ENCODE peak calls at places on chromosomes 1 and 21, in ten cellular contexts. Z, G, V, F, Y, J, E, I, D and X are unnamed samples.

GRCh38 chr21:43864806-43865470 is at the start of gene AGPAT3:
- DNase-seq in D (peak; percentile 67), E (no peak), G (no peak), Y (no peak), F (no peak), J (no peak), I (no peak), V (peak; percentile 65), Z (no peak), X (peak; percentile 38)

GRCh38 chr1:202274611-202275010 is 67.1 kb downstream of the UBE2T start:
- DNase-seq in G (peak; percentile 12), D (peak; percentile 69), I (peak; percentile 79), J (no peak), V (no peak), Z (no peak), Y (no peak), F (peak; percentile 48), E (peak; percentile 22), X (peak; percentile 61)

GRCh38 chr21:38756746-38757145 is 49.0 kb upstream of the ETS2 start:
- DNase-seq in Z (no peak), V (no peak), F (no peak), G (peak; percentile 92), Y (no peak), D (no peak), I (no peak), J (no peak), E (no peak), X (no peak)

GRCh38 chr1:87795615-87796337 is 467.1 kb downstream of the LMO4 start:
- DNase-seq in F (no peak), G (peak; percentile 15), I (no peak), E (no peak), Y (no peak), V (no peak), D (no peak), J (no peak), Z (no peak), X (no peak)

GRCh38 chr1:244461254-244462071 is at the start of gene CATSPERE:
- DNase-seq in D (peak; percentile 87), Z (peak; percentile 96), Y (peak; percentile 83), V (peak; percentile 80), F (peak; percentile 93), J (no peak), G (peak; percentile 66), E (no peak), I (peak; percentile 94), X (peak; percentile 76)

GRCh38 chr1:163169553-163169952 is 33.2 kb downstream of the RGS5 start:
- DNase-seq in E (no peak), V (no peak), G (no peak), I (no peak), D (no peak), J (no peak), F (no peak), Z (no peak), Y (no peak), X (no peak)

GRCh38 chr1:240189386-240189989 is 97.8 kb downstream of the FMN2 start:
- DNase-seq in E (no peak), F (peak; percentile 43), J (no peak), D (no peak), Y (no peak), I (peak; percentile 77), Z (no peak), G (peak; percentile 53), V (peak; percentile 58), X (peak; percentile 30)

GRCh38 chr1:201093561-201093960 is 18.7 kb downstream of the CACNA1S start:
- DNase-seq in D (no peak), G (no peak), E (no peak), Z (no peak), J (no peak), I (no peak), V (no peak), Y (no peak), F (no peak), X (no peak)

GRCh38 chr1:93518516-93518915 is 70.6 kb downstream of the FNBP1L start:
- DNase-seq in Z (no peak), V (no peak), F (no peak), G (no peak), Y (no peak), J (no peak), E (no peak), I (no peak), D (no peak), X (no peak)

GRCh38 chr1:86018311-86018923 is 138.2 kb downstream of the COL24A1 start:
- DNase-seq in D (no peak), J (peak; percentile 54), E (peak; percentile 12), G (peak; percentile 23), Y (no peak), Z (no peak), V (peak; percentile 48), F (peak; percentile 59), I (peak; percentile 54), X (peak; percentile 56)

GRCh38 chr21:36155603-36156338 is 853 bp upstream of the DOP1B start:
- DNase-seq in I (peak; percentile 68), F (no peak), J (no peak), V (peak; percentile 6), Y (no peak), G (no peak), Z (peak; percentile 90), D (no peak), E (no peak), X (no peak)

GRCh38 chr1:245220381-245220985 is 65.7 kb downstream of the KIF26B start:
- DNase-seq in J (no peak), E (no peak), D (no peak), G (no peak), F (no peak), I (no peak), Z (no peak), V (no peak), Y (no peak), X (no peak)

GRCh38 chr1:119347858-119348257 is 20.7 kb upstream of the HAO2 start:
- DNase-seq in J (no peak), Z (no peak), V (no peak), G (no peak), Y (no peak), E (no peak), D (no peak), F (no peak), I (no peak), X (no peak)

GRCh38 chr1:180235502-180236239 is 5.6 kb downstream of the LHX4 start:
- DNase-seq in V (peak; percentile 67), F (no peak), Z (no peak), D (no peak), J (no peak), G (no peak), Y (no peak), I (peak; percentile 68), E (no peak), X (no peak)

GRCh38 chr21:46028547-46029200 is 47.1 kb downstream of the COL6A1 start:
- DNase-seq in E (no peak), I (no peak), Y (no peak), Z (no peak), J (no peak), G (peak; percentile 84), V (no peak), F (no peak), D (no peak), X (no peak)

GRCh38 chr1:150127868-150128267 is 21.8 kb upstream of the PLEKHO1 start:
- DNase-seq in I (no peak), F (no peak), V (no peak), E (no peak), J (no peak), Y (no peak), Z (no peak), G (peak; percentile 33), D (no peak), X (no peak)

GRCh38 chr21:36359185-36359584 is 26.0 kb upstream of the CHAF1B start:
- DNase-seq in D (no peak), E (no peak), F (no peak), Y (no peak), G (no peak), I (no peak), J (no peak), Z (no peak), V (no peak), X (no peak)

GRCh38 chr1:30856260-30856790 is 52.2 kb downstream of the SDC3 start:
- DNase-seq in J (no peak), G (no peak), Z (no peak), V (peak; percentile 45), I (peak; percentile 74), D (no peak), F (no peak), Y (no peak), E (no peak), X (peak; percentile 94)

GRCh38 chr1:209370616-209371015 is 212.9 kb upstream of the CAMK1G start:
- DNase-seq in F (no peak), G (no peak), J (no peak), Y (no peak), Z (no peak), I (no peak), E (no peak), V (no peak), D (no peak), X (no peak)
- TF ChIP-seq CTCF in F (no peak), G (no peak), J (no peak), Y (no peak), Z (no peak), I (no peak), E (no peak), V (no peak), D (no peak), X (no peak)

DNA sequence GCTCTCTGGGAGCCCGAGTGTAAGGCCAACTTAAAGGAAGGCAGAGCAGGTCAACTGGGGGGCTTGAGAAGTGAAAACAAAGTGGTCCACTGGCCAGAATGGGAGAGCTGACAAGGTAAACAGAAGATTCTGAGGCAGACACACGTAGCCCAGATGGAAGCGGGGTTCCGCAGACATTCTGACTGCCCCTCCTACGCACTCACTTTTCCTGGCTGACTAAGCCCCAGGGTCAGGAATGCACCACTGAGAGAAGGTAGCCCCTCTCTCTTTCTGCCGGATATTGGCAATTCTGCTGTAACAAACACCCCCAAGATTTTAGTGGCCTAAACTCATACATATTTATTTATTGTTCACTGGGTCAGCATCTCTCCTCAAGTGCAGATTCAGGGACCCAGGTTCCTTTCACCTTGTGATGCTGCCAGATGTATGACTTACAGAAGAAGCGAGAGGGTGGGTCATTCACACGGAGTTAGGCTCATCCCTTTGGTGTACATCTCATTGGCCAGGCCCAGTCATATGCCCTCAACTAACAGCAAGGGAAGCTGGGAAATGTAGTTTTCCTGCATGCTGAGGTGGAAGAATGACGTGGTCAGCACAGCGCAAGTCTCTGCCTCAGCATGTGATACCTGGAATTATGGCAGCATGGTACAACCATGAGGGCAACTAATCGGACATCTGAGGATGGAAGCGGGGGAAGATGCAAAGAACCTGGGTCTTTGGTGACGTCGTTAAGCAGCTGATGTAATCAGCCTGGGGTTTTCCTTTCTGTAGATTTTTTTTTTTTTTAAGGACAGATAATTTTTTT is 43.5 kb upstream of the MRPS6 start:
- DNase-seq in Y (peak; percentile 66), F (peak; percentile 85), V (peak; percentile 80), G (peak; percentile 82), E (peak; percentile 84), J (peak; percentile 39), Z (no peak), D (no peak), I (peak; percentile 87), X (peak; percentile 64)
- H3K4me3 ChIP-seq in Y (peak overlapping the region; percentile 16), F (no peak overlapping the region), V (peak overlapping the region; percentile 4), G (peak overlapping the region; percentile 6), E (no peak overlapping the region), J (peak overlapping the region; percentile 16), Z (no peak overlapping the region), D (no peak overlapping the region), I (no peak overlapping the region), X (no peak overlapping the region)

GRCh38 chr1:147834189-147834588 is 68.4 kb upstream of the GJA8 start:
- DNase-seq in V (no peak), D (no peak), E (no peak), J (no peak), F (peak; percentile 38), I (no peak), Y (no peak), G (no peak), Z (no peak), X (no peak)
- H3K27ac ChIP-seq in V (no peak overlapping the region), D (no peak overlapping the region), E (no peak overlapping the region), J (no peak overlapping the region), F (no peak overlapping the region), I (no peak overlapping the region), Y (no peak overlapping the region), G (no peak overlapping the region), Z (no peak overlapping the region), X (no peak overlapping the region)

GRCh38 chr1:110686188-110686587 is 11.4 kb upstream of the KCNA3 start:
- DNase-seq in Y (no peak), E (no peak), V (no peak), F (no peak), G (no peak), D (peak; percentile 58), Z (no peak), I (no peak), J (no peak), X (no peak)
- TF ChIP-seq CTCF in Y (no peak), E (no peak), V (no peak), F (no peak), G (no peak), D (peak; percentile 34), Z (peak; percentile 16), I (peak; percentile 60), J (no peak), X (peak; percentile 10)